ENCODE peak calls at places on chromosomes 12 and 14, in six cellular contexts. One of them, this sample, is unnamed.
A peak's percentile ranks its signal among the peaks of the same experiment; 100 is the strongest.

GRCh38 chr14:100078997-100079561 is 13.9 kb downstream of the EVL start:
- DNase-seq in Caco-2: peak; percentile 25
- DNase-seq in mesendoderm: peak; percentile 82
- DNase-seq in effector memory CD8-positive, alpha-beta T cell: peak; percentile 79
- DNase-seq in endothelial cell of umbilical vein: peak; percentile 9
- DNase-seq in NCI-H510A: no peak
- DNase-seq in this sample: no peak

GRCh38 chr14:54812661-54813060 is 90.0 kb downstream of the GCH1 start:
- DNase-seq in Caco-2: no peak
- DNase-seq in mesendoderm: no peak
- DNase-seq in effector memory CD8-positive, alpha-beta T cell: no peak
- DNase-seq in endothelial cell of umbilical vein: no peak
- DNase-seq in NCI-H510A: no peak
- DNase-seq in this sample: no peak

GRCh38 chr12:131860472-131861260 is 32.5 kb downstream of the MMP17 start:
- DNase-seq in Caco-2: peak; percentile 96
- DNase-seq in mesendoderm: peak; percentile 78
- DNase-seq in effector memory CD8-positive, alpha-beta T cell: no peak
- DNase-seq in endothelial cell of umbilical vein: peak; percentile 10
- DNase-seq in NCI-H510A: no peak
- DNase-seq in this sample: peak; percentile 95

GRCh38 chr14:104387385-104388010 is 192.1 kb upstream of the C14orf180 start:
- DNase-seq in Caco-2: no peak
- DNase-seq in mesendoderm: no peak
- DNase-seq in effector memory CD8-positive, alpha-beta T cell: no peak
- DNase-seq in endothelial cell of umbilical vein: no peak
- DNase-seq in NCI-H510A: no peak
- DNase-seq in this sample: no peak

GRCh38 chr14:95189400-95190162 is 32.3 kb upstream of the DICER1 start:
- DNase-seq in Caco-2: no peak
- DNase-seq in mesendoderm: no peak
- DNase-seq in effector memory CD8-positive, alpha-beta T cell: no peak
- DNase-seq in endothelial cell of umbilical vein: no peak
- DNase-seq in NCI-H510A: no peak
- DNase-seq in this sample: no peak

GRCh38 chr12:54306925-54307731 is 6.3 kb upstream of the NFE2 start:
- DNase-seq in Caco-2: no peak
- DNase-seq in mesendoderm: no peak
- DNase-seq in effector memory CD8-positive, alpha-beta T cell: no peak
- DNase-seq in endothelial cell of umbilical vein: no peak
- DNase-seq in NCI-H510A: no peak
- DNase-seq in this sample: peak; percentile 97

GRCh38 chr12:67698711-67699603 is 50.4 kb downstream of the DYRK2 start:
- DNase-seq in Caco-2: no peak
- DNase-seq in mesendoderm: no peak
- DNase-seq in effector memory CD8-positive, alpha-beta T cell: peak; percentile 36
- DNase-seq in endothelial cell of umbilical vein: no peak
- DNase-seq in NCI-H510A: no peak
- DNase-seq in this sample: no peak

GRCh38 chr12:48592591-48593086 is 22.8 kb upstream of the LALBA start:
- DNase-seq in Caco-2: no peak
- DNase-seq in mesendoderm: peak; percentile 71
- DNase-seq in effector memory CD8-positive, alpha-beta T cell: no peak
- DNase-seq in endothelial cell of umbilical vein: no peak
- DNase-seq in NCI-H510A: no peak
- DNase-seq in this sample: no peak

GRCh38 chr12:1847411-1847810 is 27.0 kb downstream of the LRTM2 start:
- DNase-seq in Caco-2: no peak
- DNase-seq in mesendoderm: no peak
- DNase-seq in effector memory CD8-positive, alpha-beta T cell: no peak
- DNase-seq in endothelial cell of umbilical vein: no peak
- DNase-seq in NCI-H510A: no peak
- DNase-seq in this sample: no peak

GRCh38 chr14:65413739-65414045 is 1.2 kb downstream of the FUT8 start:
- DNase-seq in Caco-2: no peak
- DNase-seq in mesendoderm: no peak
- DNase-seq in effector memory CD8-positive, alpha-beta T cell: no peak
- DNase-seq in endothelial cell of umbilical vein: no peak
- DNase-seq in NCI-H510A: no peak
- DNase-seq in this sample: no peak

GRCh38 chr14:98633380-98633779 is 638.6 kb downstream of the BCL11B start:
- DNase-seq in Caco-2: no peak
- DNase-seq in mesendoderm: no peak
- DNase-seq in effector memory CD8-positive, alpha-beta T cell: no peak
- DNase-seq in endothelial cell of umbilical vein: no peak
- DNase-seq in NCI-H510A: peak; percentile 55
- DNase-seq in this sample: no peak

GRCh38 chr12:43434614-43435013 is 117.4 kb downstream of the ADAMTS20 start:
- DNase-seq in Caco-2: no peak
- DNase-seq in mesendoderm: no peak
- DNase-seq in effector memory CD8-positive, alpha-beta T cell: no peak
- DNase-seq in endothelial cell of umbilical vein: no peak
- DNase-seq in NCI-H510A: no peak
- DNase-seq in this sample: no peak

GRCh38 chr14:74848768-74849167 is 27.2 kb downstream of the PROX2 start:
- DNase-seq in Caco-2: no peak
- DNase-seq in mesendoderm: no peak
- DNase-seq in effector memory CD8-positive, alpha-beta T cell: no peak
- DNase-seq in endothelial cell of umbilical vein: no peak
- DNase-seq in NCI-H510A: no peak
- DNase-seq in this sample: no peak

GRCh38 chr14:104821971-104822608 is 21.2 kb downstream of the ZBTB42 start:
- DNase-seq in Caco-2: no peak
- DNase-seq in mesendoderm: no peak
- DNase-seq in effector memory CD8-positive, alpha-beta T cell: no peak
- DNase-seq in endothelial cell of umbilical vein: no peak
- DNase-seq in NCI-H510A: no peak
- DNase-seq in this sample: peak; percentile 28

GRCh38 chr14:63996016-63996415 is 143.2 kb downstream of the SYNE2 start:
- DNase-seq in Caco-2: no peak
- DNase-seq in mesendoderm: no peak
- DNase-seq in effector memory CD8-positive, alpha-beta T cell: no peak
- DNase-seq in endothelial cell of umbilical vein: no peak
- DNase-seq in NCI-H510A: no peak
- DNase-seq in this sample: no peak

GRCh38 chr12:51818567-51819300 is 29.8 kb downstream of the FIGNL2 start:
- DNase-seq in Caco-2: no peak
- DNase-seq in mesendoderm: no peak
- DNase-seq in effector memory CD8-positive, alpha-beta T cell: no peak
- DNase-seq in endothelial cell of umbilical vein: no peak
- DNase-seq in NCI-H510A: no peak
- DNase-seq in this sample: no peak

GRCh38 chr12:57454566-57455373 is at the start of gene INHBE:
- DNase-seq in Caco-2: peak; percentile 85
- DNase-seq in mesendoderm: peak; percentile 97
- DNase-seq in effector memory CD8-positive, alpha-beta T cell: no peak
- DNase-seq in endothelial cell of umbilical vein: no peak
- DNase-seq in NCI-H510A: peak; percentile 83
- DNase-seq in this sample: no peak

GRCh38 chr14:44778562-44778961 is 183.2 kb downstream of the KLHL28 start:
- DNase-seq in Caco-2: no peak
- DNase-seq in mesendoderm: peak; percentile 82
- DNase-seq in effector memory CD8-positive, alpha-beta T cell: no peak
- DNase-seq in endothelial cell of umbilical vein: no peak
- DNase-seq in NCI-H510A: no peak
- DNase-seq in this sample: peak; percentile 10

GRCh38 chr12:103198499-103198898 is 241.0 kb downstream of the ASCL1 start:
- DNase-seq in Caco-2: no peak
- DNase-seq in mesendoderm: peak; percentile 4
- DNase-seq in effector memory CD8-positive, alpha-beta T cell: no peak
- DNase-seq in endothelial cell of umbilical vein: no peak
- DNase-seq in NCI-H510A: no peak
- DNase-seq in this sample: no peak

GRCh38 chr12:131102493-131102931 is 148.8 kb downstream of the ADGRD1 start:
- DNase-seq in Caco-2: no peak
- DNase-seq in mesendoderm: no peak
- DNase-seq in effector memory CD8-positive, alpha-beta T cell: no peak
- DNase-seq in endothelial cell of umbilical vein: no peak
- DNase-seq in NCI-H510A: no peak
- DNase-seq in this sample: no peak

GRCh38 chr14:53391156-53391555 is 238.0 kb upstream of the DDHD1 start:
- DNase-seq in Caco-2: no peak
- DNase-seq in mesendoderm: peak; percentile 21
- DNase-seq in effector memory CD8-positive, alpha-beta T cell: no peak
- DNase-seq in endothelial cell of umbilical vein: no peak
- DNase-seq in NCI-H510A: no peak
- DNase-seq in this sample: no peak

GRCh38 chr12:85253823-85254222 is 26.2 kb upstream of the ALX1 start:
- DNase-seq in Caco-2: no peak
- DNase-seq in mesendoderm: no peak
- DNase-seq in effector memory CD8-positive, alpha-beta T cell: no peak
- DNase-seq in endothelial cell of umbilical vein: no peak
- DNase-seq in NCI-H510A: no peak
- DNase-seq in this sample: no peak

GRCh38 chr14:58832010-58832409 is 194.2 kb downstream of the DACT1 start:
- DNase-seq in Caco-2: no peak
- DNase-seq in mesendoderm: no peak
- DNase-seq in effector memory CD8-positive, alpha-beta T cell: no peak
- DNase-seq in endothelial cell of umbilical vein: no peak
- DNase-seq in NCI-H510A: no peak
- DNase-seq in this sample: no peak

GRCh38 chr12:96249196-96250118 is 55.3 kb downstream of the ELK3 start:
- DNase-seq in Caco-2: no peak
- DNase-seq in mesendoderm: no peak
- DNase-seq in effector memory CD8-positive, alpha-beta T cell: no peak
- DNase-seq in endothelial cell of umbilical vein: no peak
- DNase-seq in NCI-H510A: no peak
- DNase-seq in this sample: no peak

GRCh38 chr12:107223816-107224215 is 130.5 kb upstream of the CRY1 start:
- DNase-seq in Caco-2: no peak
- DNase-seq in mesendoderm: no peak
- DNase-seq in effector memory CD8-positive, alpha-beta T cell: no peak
- DNase-seq in endothelial cell of umbilical vein: no peak
- DNase-seq in NCI-H510A: no peak
- DNase-seq in this sample: no peak

GRCh38 chr12:46209914-46210834 is 58.7 kb downstream of the SLC38A1 start:
- DNase-seq in Caco-2: no peak
- DNase-seq in mesendoderm: peak; percentile 39
- DNase-seq in effector memory CD8-positive, alpha-beta T cell: peak; percentile 33
- DNase-seq in endothelial cell of umbilical vein: peak; percentile 85
- DNase-seq in NCI-H510A: peak; percentile 88
- DNase-seq in this sample: no peak

GRCh38 chr14:73231874-73232851 is 5.1 kb upstream of the PAPLN start:
- DNase-seq in Caco-2: peak; percentile 68
- DNase-seq in mesendoderm: peak; percentile 81
- DNase-seq in effector memory CD8-positive, alpha-beta T cell: no peak
- DNase-seq in endothelial cell of umbilical vein: peak; percentile 73
- DNase-seq in NCI-H510A: no peak
- DNase-seq in this sample: no peak

GRCh38 chr12:24135158-24135850 is 185.8 kb upstream of the SOX5 start:
- DNase-seq in Caco-2: peak; percentile 63
- DNase-seq in mesendoderm: peak; percentile 78
- DNase-seq in effector memory CD8-positive, alpha-beta T cell: no peak
- DNase-seq in endothelial cell of umbilical vein: no peak
- DNase-seq in NCI-H510A: no peak
- DNase-seq in this sample: no peak

GRCh38 chr14:30607156-30607780 is 14.9 kb upstream of the SCFD1 start:
- DNase-seq in Caco-2: no peak
- DNase-seq in mesendoderm: no peak
- DNase-seq in effector memory CD8-positive, alpha-beta T cell: no peak
- DNase-seq in endothelial cell of umbilical vein: no peak
- DNase-seq in NCI-H510A: no peak
- DNase-seq in this sample: no peak

GRCh38 chr14:95527392-95528002 is 7.4 kb upstream of the GLRX5 start:
- DNase-seq in Caco-2: peak; percentile 53
- DNase-seq in mesendoderm: no peak
- DNase-seq in effector memory CD8-positive, alpha-beta T cell: peak; percentile 53
- DNase-seq in endothelial cell of umbilical vein: no peak
- DNase-seq in NCI-H510A: no peak
- DNase-seq in this sample: no peak

GRCh38 chr12:56332512-56333196 is 1.1 kb downstream of the PAN2 start:
- DNase-seq in Caco-2: no peak
- DNase-seq in mesendoderm: no peak
- DNase-seq in effector memory CD8-positive, alpha-beta T cell: no peak
- DNase-seq in endothelial cell of umbilical vein: no peak
- DNase-seq in NCI-H510A: no peak
- DNase-seq in this sample: no peak

GRCh38 chr14:43687866-43688265 is 819.2 kb downstream of the FSCB start:
- DNase-seq in Caco-2: no peak
- DNase-seq in mesendoderm: peak; percentile 30
- DNase-seq in effector memory CD8-positive, alpha-beta T cell: no peak
- DNase-seq in endothelial cell of umbilical vein: no peak
- DNase-seq in NCI-H510A: no peak
- DNase-seq in this sample: peak; percentile 43

GRCh38 chr14:92686763-92687427 is 61.5 kb downstream of the LGMN start:
- DNase-seq in Caco-2: peak; percentile 63
- DNase-seq in mesendoderm: peak; percentile 91
- DNase-seq in effector memory CD8-positive, alpha-beta T cell: peak; percentile 80
- DNase-seq in endothelial cell of umbilical vein: peak; percentile 71
- DNase-seq in NCI-H510A: peak; percentile 55
- DNase-seq in this sample: peak; percentile 57

This sample was measured in PC-9.